ENCODE peak calls at places on chromosomes 16 and 17, in nine cellular contexts. W is stomach, H is HL-60, G is Panc1, K is vagina, O is prostate gland, F is esophagus muscularis mucosa, T is GM23338, A is transverse colon. B is an unnamed sample.

GRCh38 chr16:5347561-5347960 is 250.0 kb upstream of the EEF2KMT start:
- DNase-seq in W (no peak), H (no peak), G (no peak), K (no peak), O (no peak), F (no peak), T (no peak), A (no peak), B (no peak)

GRCh38 chr16:30924797-30925645 is 1.6 kb downstream of the FBXL19 start:
- DNase-seq in W (no peak), H (no peak), G (no peak), K (no peak), O (no peak), F (no peak), T (no peak), A (peak), B (no peak)

GRCh38 chr16:21104124-21104860 is 46.4 kb downstream of the DNAH3 start:
- DNase-seq in W (no peak), H (no peak), G (no peak), K (no peak), O (no peak), F (peak), T (no peak), A (no peak), B (no peak)

GRCh38 chr16:79776243-79776884 is 175.8 kb upstream of the MAF start:
- DNase-seq in W (no peak), H (no peak), G (no peak), K (no peak), O (peak), F (no peak), T (peak), A (peak), B (no peak)

GRCh38 chr16:85067024-85067423 is 39.4 kb downstream of the KIAA0513 start:
- DNase-seq in W (no peak), H (no peak), G (no peak), K (no peak), O (no peak), F (no peak), T (no peak), A (no peak), B (no peak)

GRCh38 chr16:11302977-11303376 is 21.8 kb upstream of the PRM1 start:
- DNase-seq in W (peak), H (no peak), G (no peak), K (no peak), O (peak), F (no peak), T (no peak), A (no peak), B (no peak)

GRCh38 chr17:48515925-48516900 is 14.6 kb downstream of the HOXB1 start:
- DNase-seq in W (no peak), H (no peak), G (no peak), K (no peak), O (no peak), F (no peak), T (peak), A (no peak), B (no peak)

GRCh38 chr16:16780588-16780987 is 401.6 kb downstream of the NPIPA7 start:
- DNase-seq in W (no peak), H (no peak), G (no peak), K (no peak), O (no peak), F (no peak), T (peak), A (no peak), B (no peak)

GRCh38 chr17:50149099-50149424 is 1.4 kb downstream of the PPP1R9B start:
- DNase-seq in W (no peak), H (no peak), G (no peak), K (no peak), O (no peak), F (no peak), T (no peak), A (no peak), B (no peak)

GRCh38 chr17:73646409-73647305 is 2.4 kb upstream of the SDK2 start:
- DNase-seq in W (peak), H (no peak), G (no peak), K (peak), O (no peak), F (no peak), T (peak), A (no peak), B (no peak)

GRCh38 chr17:46108550-46109110 is 84.6 kb downstream of the KANSL1 start:
- DNase-seq in W (no peak), H (no peak), G (no peak), K (no peak), O (no peak), F (no peak), T (no peak), A (no peak), B (no peak)

GRCh38 chr16:14454391-14454790 is 175.7 kb downstream of the PARN start:
- DNase-seq in W (no peak), H (no peak), G (no peak), K (no peak), O (no peak), F (no peak), T (no peak), A (no peak), B (no peak)

GRCh38 chr17:16938496-16939270 is 33.2 kb downstream of the TNFRSF13B start:
- DNase-seq in W (peak), H (no peak), G (no peak), K (peak), O (no peak), F (no peak), T (no peak), A (peak), B (no peak)

GRCh38 chr17:30300803-30301202 is 9.1 kb upstream of the BLMH start:
- DNase-seq in W (no peak), H (no peak), G (no peak), K (no peak), O (no peak), F (no peak), T (no peak), A (no peak), B (no peak)

GRCh38 chr16:51119576-51120288 is 31.3 kb downstream of the SALL1 start:
- DNase-seq in W (no peak), H (no peak), G (no peak), K (no peak), O (no peak), F (no peak), T (no peak), A (no peak), B (no peak)

GRCh38 chr16:51121850-51122249 is 29.2 kb downstream of the SALL1 start:
- DNase-seq in W (no peak), H (no peak), G (no peak), K (no peak), O (no peak), F (no peak), T (peak), A (no peak), B (no peak)

GRCh38 chr16:51116353-51116752 is 34.7 kb downstream of the SALL1 start:
- DNase-seq in W (no peak), H (no peak), G (no peak), K (no peak), O (no peak), F (no peak), T (no peak), A (no peak), B (no peak)

GRCh38 chr16:51121009-51121347 is 30.1 kb downstream of the SALL1 start:
- DNase-seq in W (no peak), H (no peak), G (no peak), K (no peak), O (no peak), F (no peak), T (no peak), A (no peak), B (no peak)

DNA sequence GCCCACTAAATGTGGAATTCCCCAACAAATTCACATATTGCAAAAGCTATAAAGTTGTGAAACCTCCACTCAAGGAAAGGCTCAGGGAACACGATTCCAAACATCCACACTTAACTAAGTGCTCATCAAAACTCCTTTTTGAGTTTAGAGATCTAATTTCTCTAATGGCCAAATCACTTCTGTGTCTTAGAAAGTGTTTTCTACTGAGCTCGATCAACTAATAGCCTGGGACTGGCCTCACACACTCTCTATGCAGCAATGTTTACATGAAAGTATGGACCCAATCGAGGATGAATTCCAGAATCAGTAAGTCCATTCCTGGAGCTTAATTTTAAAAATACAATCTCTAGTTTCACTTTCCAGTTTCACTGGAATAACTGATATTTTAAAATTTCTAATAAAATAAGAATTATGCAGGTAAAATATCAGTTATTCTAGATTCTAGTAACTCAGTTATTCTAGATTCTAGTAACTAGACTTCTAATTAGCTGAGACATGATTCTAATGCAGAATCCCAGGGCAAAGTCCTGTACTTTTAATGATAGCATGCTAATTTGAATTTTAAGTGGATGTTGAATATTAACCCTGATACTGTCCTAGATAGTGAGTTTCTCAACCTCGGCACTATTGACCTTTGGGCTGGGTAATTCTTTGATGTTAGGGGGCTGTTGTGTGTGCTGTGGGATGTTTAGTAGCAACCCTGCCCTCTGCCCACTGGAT is 30.6 kb downstream of the SALL1 start:
- DNase-seq in W (no peak), H (no peak), G (no peak), K (no peak), O (no peak), F (no peak), T (no peak), A (no peak), B (no peak)
- TF ChIP-seq POLR2AphosphoS5 in W (no peak), H (no peak), G (no peak), K (no peak), O (no peak), F (no peak), T (no peak), A (no peak), B (no peak)

GRCh38 chr16:49855280-49855821 is 561 bp downstream of the ZNF423 start:
- DNase-seq in W (peak), H (peak), G (no peak), K (no peak), O (peak), F (no peak), T (peak), A (peak), B (no peak)
- TF ChIP-seq POLR2AphosphoS5 in W (peak), H (no peak), G (no peak), K (no peak), O (peak), F (peak), T (peak), A (peak), B (peak)

GRCh38 chr16:19757762-19758595 is 39.9 kb downstream of the IQCK start:
- DNase-seq in W (no peak), H (no peak), G (no peak), K (no peak), O (no peak), F (no peak), T (no peak), A (no peak), B (no peak)
- TF ChIP-seq POLR2AphosphoS5 in W (no peak), H (no peak), G (no peak), K (no peak), O (peak), F (no peak), T (no peak), A (no peak), B (no peak)

GRCh38 chr17:70119545-70119944 is 44.5 kb downstream of the KCNJ16 start:
- DNase-seq in W (no peak), H (no peak), G (no peak), K (no peak), O (no peak), F (no peak), T (peak), A (no peak), B (no peak)

GRCh38 chr17:70119961-70120360 is 44.9 kb downstream of the KCNJ16 start:
- DNase-seq in W (no peak), H (no peak), G (no peak), K (no peak), O (no peak), F (no peak), T (no peak), A (no peak), B (no peak)

GRCh38 chr17:70120420-70120819 is 45.4 kb downstream of the KCNJ16 start:
- DNase-seq in W (no peak), H (peak), G (no peak), K (no peak), O (no peak), F (no peak), T (no peak), A (no peak), B (no peak)

GRCh38 chr17:70123193-70123592 is 46.1 kb upstream of the KCNJ2 start:
- DNase-seq in W (no peak), H (no peak), G (no peak), K (no peak), O (no peak), F (no peak), T (no peak), A (no peak), B (no peak)

DNA sequence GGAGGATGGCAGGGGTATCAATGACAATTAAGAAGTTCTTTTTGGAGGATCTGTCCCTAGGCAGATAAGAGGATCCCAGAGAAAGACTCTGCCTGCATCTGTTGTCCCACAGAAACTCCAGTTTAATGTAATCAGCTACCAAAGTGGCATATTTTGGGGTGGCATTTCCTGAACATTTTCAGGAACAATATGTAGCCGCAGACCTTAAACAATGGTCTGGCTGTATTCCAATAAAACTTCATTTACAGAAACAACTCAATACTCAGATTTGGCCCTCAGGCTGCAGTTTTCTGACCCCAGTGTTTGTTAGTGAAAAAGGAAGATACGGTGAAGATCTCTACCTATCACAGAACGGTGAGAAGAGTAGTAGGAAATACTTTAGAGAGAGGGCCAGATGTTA is 46.1 kb downstream of the KCNJ16 start:
- DNase-seq in W (no peak), H (no peak), G (no peak), K (no peak), O (no peak), F (no peak), T (no peak), A (no peak), B (no peak)
- TF ChIP-seq POLR2AphosphoS5 in W (no peak), H (no peak), G (no peak), K (no peak), O (no peak), F (no peak), T (no peak), A (no peak), B (no peak)

GRCh38 chr16:15575293-15576049 is 67.5 kb downstream of the MARF1 start:
- DNase-seq in W (no peak), H (no peak), G (no peak), K (no peak), O (no peak), F (no peak), T (no peak), A (no peak), B (no peak)
- TF ChIP-seq POLR2AphosphoS5 in W (no peak), H (no peak), G (no peak), K (no peak), O (no peak), F (no peak), T (no peak), A (no peak), B (no peak)

DNA sequence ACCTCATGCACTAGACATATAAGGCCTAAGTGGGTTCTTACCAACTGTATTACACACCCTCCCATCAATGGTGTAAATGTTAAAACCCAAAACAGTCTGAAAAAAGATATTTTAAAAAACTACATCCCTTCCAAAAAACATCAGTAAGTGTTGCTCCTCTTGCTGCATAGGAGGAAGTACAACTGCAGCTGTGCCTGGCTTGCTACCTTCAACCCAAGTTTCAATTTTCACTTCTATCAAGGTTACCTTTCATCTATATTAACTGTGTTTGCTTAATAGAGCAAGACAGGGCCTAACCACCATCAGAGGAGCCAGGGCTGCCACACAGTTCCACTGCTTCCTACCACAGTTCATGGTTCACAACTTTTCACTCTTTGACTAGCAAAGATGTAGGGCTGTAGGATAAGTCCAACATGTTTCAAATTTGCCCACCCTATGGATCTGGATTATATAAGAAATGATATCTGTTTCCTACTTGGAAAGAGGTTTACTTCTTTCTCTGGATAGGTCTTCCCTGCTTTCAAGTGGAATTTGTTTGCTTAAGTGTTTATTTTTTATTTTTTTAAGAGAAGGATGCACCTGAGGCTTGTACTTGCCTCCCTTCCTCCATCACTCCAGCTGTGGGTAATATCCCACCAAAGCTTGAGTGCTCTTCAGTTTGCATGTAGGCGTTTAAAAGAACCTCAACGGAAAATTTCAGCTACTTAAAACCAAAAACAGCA is 56.7 kb downstream of the GRB7 start:
- DNase-seq in W (peak), H (no peak), G (no peak), K (no peak), O (no peak), F (no peak), T (no peak), A (peak), B (no peak)
- TF ChIP-seq POLR2AphosphoS5 in W (no peak), H (no peak), G (no peak), K (no peak), O (no peak), F (no peak), T (no peak), A (no peak), B (no peak)

DNA sequence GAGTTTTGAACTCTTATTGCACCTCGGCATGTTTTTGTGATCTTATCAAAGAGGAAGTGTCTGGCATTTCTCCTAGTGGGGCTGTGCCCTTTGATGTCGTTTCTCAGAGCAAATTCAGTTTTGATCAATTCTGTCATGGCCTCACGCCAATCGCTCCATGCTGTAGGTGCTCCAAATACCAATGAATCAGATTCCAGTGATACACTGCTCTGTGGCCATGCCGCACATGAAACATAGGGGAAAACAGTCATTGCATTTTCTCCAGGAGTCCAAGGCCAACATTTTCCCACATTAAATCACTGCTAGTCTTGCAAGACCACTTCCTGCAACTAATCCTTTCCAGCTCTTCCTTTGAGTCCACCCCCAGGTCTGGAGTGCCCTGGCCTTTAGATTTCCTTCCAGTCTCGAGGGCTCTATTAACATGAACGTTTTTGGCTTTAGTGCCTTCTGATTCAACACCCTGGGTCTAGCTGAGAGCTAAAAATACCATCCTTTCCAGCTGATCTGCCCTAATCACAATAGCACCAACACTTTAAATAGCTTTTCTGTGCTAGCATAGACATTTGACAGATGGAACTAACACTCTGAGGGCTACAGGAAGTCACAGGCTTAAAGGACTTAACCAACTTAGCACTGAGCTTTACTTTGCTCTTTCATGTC is 18.2 kb upstream of the RASL10B start:
- DNase-seq in W (no peak), H (no peak), G (no peak), K (no peak), O (no peak), F (no peak), T (no peak), A (no peak), B (no peak)
- TF ChIP-seq POLR2AphosphoS5 in W (no peak), H (no peak), G (peak), K (peak), O (peak), F (peak), T (no peak), A (no peak), B (no peak)